ENCODE peak calls at places on chromosome 3, in seven cellular contexts. K is cardiac fibroblast, S is osteocyte, C is Panc1, M is epithelial cell of esophagus, P is AG04450, U is AG10803. A is an unnamed sample.

GRCh38 chr3:147007736-147008245 is 398.6 kb downstream of the ZIC4 start:
- DNase-seq in K (peak; percentile 5), S (no peak), C (no peak), M (no peak), P (no peak), U (peak; percentile 22), A (no peak)

GRCh38 chr3:13574798-13575451 is 26.0 kb downstream of the FBLN2 start:
- DNase-seq in K (no peak), S (no peak), C (no peak), M (no peak), P (no peak), U (peak; percentile 48), A (no peak)

GRCh38 chr3:178835033-178835432 is 236.6 kb downstream of the ZMAT3 start:
- DNase-seq in K (no peak), S (no peak), C (no peak), M (no peak), P (no peak), U (no peak), A (no peak)

GRCh38 chr3:29346828-29347227 is 66.0 kb downstream of the RBMS3 start:
- DNase-seq in K (no peak), S (no peak), C (no peak), M (no peak), P (peak; percentile 27), U (peak; percentile 94), A (no peak)

GRCh38 chr3:131326307-131326706 is 55.3 kb upstream of the NUDT16 start:
- DNase-seq in K (peak; percentile 39), S (no peak), C (no peak), M (peak; percentile 74), P (no peak), U (no peak), A (peak; percentile 79)

GRCh38 chr3:152319256-152319655 is 50.5 kb downstream of the MBNL1 start:
- DNase-seq in K (no peak), S (no peak), C (no peak), M (no peak), P (no peak), U (no peak), A (no peak)

GRCh38 chr3:167125612-167126407 is 254.3 kb downstream of the ZBBX start:
- DNase-seq in K (no peak), S (no peak), C (no peak), M (no peak), P (no peak), U (no peak), A (no peak)

GRCh38 chr3:142857056-142857455 is 31.8 kb downstream of the PCOLCE2 start:
- DNase-seq in K (no peak), S (no peak), C (no peak), M (peak; percentile 60), P (no peak), U (no peak), A (peak; percentile 48)

GRCh38 chr3:57864853-57865252 is 108.7 kb downstream of the SLMAP start:
- DNase-seq in K (peak; percentile 57), S (no peak), C (no peak), M (peak; percentile 6), P (no peak), U (peak; percentile 49), A (no peak)

GRCh38 chr3:149276621-149277020 is 55.0 kb upstream of the CP start:
- DNase-seq in K (no peak), S (no peak), C (no peak), M (no peak), P (no peak), U (no peak), A (no peak)

GRCh38 chr3:65713016-65713415 is 325.7 kb downstream of the MAGI1 start:
- DNase-seq in K (peak; percentile 62), S (no peak), C (no peak), M (no peak), P (peak; percentile 21), U (peak; percentile 97), A (no peak)
- TF ChIP-seq CTCF in K (no peak), S (no peak), C (no peak), M (no peak), P (no peak), U (no peak), A (no peak)

DNA sequence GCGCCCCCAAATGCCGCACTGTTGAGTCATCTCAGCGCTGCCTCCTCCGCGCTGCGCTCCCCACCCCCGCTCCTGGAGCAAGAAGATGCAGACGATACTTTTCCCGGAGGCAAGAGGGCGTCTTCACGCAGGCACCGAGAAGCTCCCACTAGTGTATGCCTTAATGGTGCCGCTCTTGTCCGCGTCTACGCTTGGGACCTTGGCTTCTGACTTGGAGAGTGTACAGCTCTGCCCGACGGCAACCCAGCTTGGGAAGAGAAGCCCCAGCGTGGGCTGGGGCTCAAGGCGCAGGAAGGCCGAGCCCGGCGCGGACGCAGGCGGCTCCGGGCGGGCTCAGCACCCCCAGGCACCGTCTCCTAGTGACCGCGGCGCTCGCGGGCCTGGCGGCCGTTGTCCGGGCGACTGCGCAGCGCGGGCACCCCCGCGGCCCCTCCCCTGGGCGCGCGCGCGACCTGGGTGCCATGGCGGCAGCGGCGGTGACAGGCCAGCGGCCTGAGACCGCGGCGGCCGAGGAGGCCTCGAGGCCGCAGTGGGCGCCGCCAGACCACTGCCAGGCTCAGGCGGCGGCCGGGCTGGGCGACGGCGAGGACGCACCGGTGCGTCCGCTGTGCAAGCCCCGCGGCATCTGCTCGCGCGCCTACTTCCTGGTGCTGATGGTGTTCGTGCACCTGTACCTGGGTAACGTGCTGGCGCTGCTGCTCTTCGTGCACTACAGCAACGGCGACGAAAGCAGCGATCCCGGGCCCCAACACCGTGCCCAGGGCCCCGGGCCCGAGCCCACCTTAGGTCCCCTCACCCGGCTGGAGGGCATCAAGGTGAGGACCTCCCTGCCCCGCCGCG is at the start of gene P4HTM:
- DNase-seq in K (peak; percentile 92), S (peak; percentile 94), C (peak; percentile 41), M (peak; percentile 75), P (peak; percentile 87), U (peak; percentile 93), A (peak; percentile 63)
- TF ChIP-seq CTCF in K (peak; percentile 57), S (peak; percentile 42), C (no peak), M (peak; percentile 36), P (peak; percentile 59), U (peak; percentile 52), A (peak; percentile 42)

GRCh38 chr3:15243822-15244482 is 37.9 kb downstream of the CAPN7 start:
- DNase-seq in K (no peak), S (no peak), C (no peak), M (no peak), P (no peak), U (no peak), A (no peak)

GRCh38 chr3:15246186-15246585 is 40.1 kb downstream of the CAPN7 start:
- DNase-seq in K (no peak), S (no peak), C (no peak), M (no peak), P (no peak), U (no peak), A (no peak)

DNA sequence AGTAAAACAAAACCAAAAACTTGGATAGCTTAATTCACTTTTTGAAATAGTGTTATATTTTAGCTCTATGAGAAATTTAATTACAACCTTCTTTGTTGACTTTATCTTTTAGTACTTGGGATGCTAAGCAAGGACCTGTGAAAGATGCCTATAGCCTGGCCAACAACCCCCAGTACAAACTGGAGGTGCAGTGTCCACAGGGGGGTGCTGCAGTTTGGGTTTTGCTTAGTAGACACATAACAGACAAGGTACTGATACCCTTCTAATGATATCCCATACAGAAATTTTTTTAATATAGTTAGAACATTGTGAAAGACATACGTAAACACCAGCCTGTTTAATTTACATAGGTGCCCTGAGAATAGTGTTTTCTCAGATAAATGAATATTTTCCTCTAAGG is 35.3 kb downstream of the CAPN7 start:
- DNase-seq in K (peak; percentile 9), S (no peak), C (no peak), M (peak; percentile 23), P (no peak), U (peak; percentile 6), A (peak; percentile 24)
- TF ChIP-seq CTCF in K (peak; percentile 26), S (peak; percentile 21), C (peak; percentile 34), M (peak; percentile 39), P (peak; percentile 26), U (peak; percentile 37), A (no peak)

DNA sequence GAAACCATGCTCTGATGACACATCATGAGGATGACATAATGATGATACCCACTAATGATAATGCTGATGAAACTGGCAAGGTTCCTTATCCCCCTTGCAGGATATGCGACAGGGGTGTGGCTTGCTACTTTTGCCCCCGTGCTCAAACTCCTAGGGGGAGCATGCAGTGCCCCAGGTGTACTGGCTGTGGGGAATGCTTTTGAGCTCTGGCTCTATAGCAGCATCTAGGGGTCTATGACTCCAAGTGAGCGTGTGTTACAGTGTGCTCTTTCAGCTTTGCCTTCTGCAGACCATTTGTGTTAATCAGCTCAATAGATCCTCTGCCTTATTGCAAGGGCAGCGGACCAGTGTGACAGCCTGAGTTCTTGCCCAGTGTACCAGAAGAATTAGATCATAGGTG is 1239.5 kb downstream of the SI start:
- DNase-seq in K (no peak), S (no peak), C (no peak), M (no peak), P (no peak), U (no peak), A (no peak)
- TF ChIP-seq CTCF in K (no peak), S (no peak), C (no peak), M (no peak), P (no peak), U (no peak), A (no peak)

DNA sequence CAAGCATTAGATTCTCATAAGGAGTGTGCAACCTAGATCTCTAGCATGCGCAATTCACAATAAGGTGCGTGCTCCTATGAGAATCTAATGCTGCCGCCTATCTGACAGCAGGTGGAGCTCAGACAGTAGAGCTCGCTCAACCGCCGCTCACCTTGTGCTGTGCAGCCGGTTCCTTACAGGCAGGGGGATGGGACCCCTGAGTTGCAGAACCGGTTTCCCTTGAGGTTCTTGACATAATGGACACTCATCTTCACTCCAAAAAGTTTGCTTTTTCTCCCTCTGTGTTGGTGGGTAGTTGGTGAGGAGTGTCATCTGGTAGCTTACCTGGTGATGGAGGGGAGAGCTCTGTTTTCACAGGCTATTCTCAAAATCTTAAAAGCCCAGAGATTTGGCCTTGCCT is 324.0 kb upstream of the TBL1XR1 start:
- DNase-seq in K (no peak), S (no peak), C (no peak), M (peak; percentile 90), P (no peak), U (no peak), A (peak; percentile 83)
- TF ChIP-seq CTCF in K (no peak), S (no peak), C (no peak), M (peak; percentile 77), P (no peak), U (no peak), A (peak; percentile 70)

DNA sequence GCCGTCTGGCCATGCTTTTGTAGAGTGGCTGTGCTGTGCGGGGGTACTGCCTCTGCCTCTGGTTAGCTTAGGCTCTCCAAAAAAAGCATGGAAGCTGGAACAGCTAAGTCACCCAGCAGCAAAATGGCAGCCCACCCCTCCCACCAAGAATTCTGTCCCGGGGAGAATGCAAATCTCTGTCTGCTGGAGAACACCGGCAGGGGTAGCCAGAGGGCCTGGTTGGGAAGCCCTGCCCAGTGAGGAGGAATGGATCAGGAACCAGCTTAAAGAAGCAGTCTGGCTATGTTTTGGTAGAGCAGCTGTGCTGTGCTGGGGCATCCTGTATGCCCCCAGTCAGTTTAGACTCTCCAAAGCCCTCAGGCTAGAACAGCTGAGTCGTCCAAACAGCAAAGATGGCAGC is 56.2 kb upstream of the PTPRG start:
- DNase-seq in K (no peak), S (no peak), C (no peak), M (no peak), P (no peak), U (no peak), A (no peak)
- TF ChIP-seq CTCF in K (no peak), S (no peak), C (no peak), M (no peak), P (no peak), U (no peak), A (no peak)